ENCODE peak calls at places on chromosome 19, in five cellular contexts. O is LNCaP clone FGC, A is adrenal gland, Z is IMR-90, U is GM12865. H is an unnamed sample.

GRCh38 chr19:33778089-33778791 is 18.4 kb upstream of the KCTD15 start:
- DNase-seq in O (peak; percentile 21), A (peak; percentile 77), Z (peak; percentile 61), U (peak; percentile 83), H (peak; percentile 54)

GRCh38 chr19:39937094-39937493 is 2.7 kb upstream of the FCGBP start:
- DNase-seq in O (no peak), A (no peak), Z (no peak), U (peak; percentile 55), H (no peak)

GRCh38 chr19:55156202-55157063 is 1.1 kb downstream of the TNNI3 start:
- DNase-seq in O (no peak), A (no peak), Z (peak; percentile 44), U (peak; percentile 31), H (peak; percentile 53)

GRCh38 chr19:43784981-43785808 is 4.4 kb upstream of the KCNN4 start:
- DNase-seq in O (peak; percentile 27), A (peak; percentile 73), Z (peak; percentile 67), U (peak; percentile 88), H (peak; percentile 88)

GRCh38 chr19:800360-801029 is 3.2 kb downstream of the PTBP1 start:
- DNase-seq in O (peak; percentile 84), A (no peak), Z (no peak), U (no peak), H (no peak)

GRCh38 chr19:50203281-50204080 is at the start of gene MYH14:
- DNase-seq in O (peak; percentile 75), A (peak; percentile 84), Z (no peak), U (no peak), H (peak; percentile 19)

GRCh38 chr19:919157-920050 is 2.3 kb downstream of the KISS1R start:
- DNase-seq in O (no peak), A (no peak), Z (no peak), U (peak; percentile 46), H (no peak)

GRCh38 chr19:4425531-4425930 is 23.1 kb downstream of the CHAF1A start:
- DNase-seq in O (no peak), A (no peak), Z (peak; percentile 96), U (no peak), H (peak; percentile 84)

GRCh38 chr19:11012507-11012906 is 51.7 kb downstream of the SMARCA4 start:
- DNase-seq in O (no peak), A (no peak), Z (no peak), U (no peak), H (no peak)

GRCh38 chr19:50252111-50252886 is 48.9 kb downstream of the MYH14 start:
- DNase-seq in O (no peak), A (no peak), Z (no peak), U (peak; percentile 43), H (peak; percentile 4)

GRCh38 chr19:27805848-27806247 is 1407.1 kb downstream of the UQCRFS1 start:
- DNase-seq in O (no peak), A (no peak), Z (no peak), U (no peak), H (no peak)

GRCh38 chr19:4523306-4524110 is 5.2 kb upstream of the PLIN4 start:
- DNase-seq in O (no peak), A (peak; percentile 39), Z (peak; percentile 10), U (peak; percentile 54), H (peak; percentile 59)

GRCh38 chr19:17718988-17719711 is at the start of gene MAP1S:
- DNase-seq in O (peak; percentile 15), A (peak; percentile 41), Z (peak; percentile 25), U (peak; percentile 78), H (peak; percentile 52)

GRCh38 chr19:51931921-51932320 is 4.6 kb downstream of the ZNF613 start:
- DNase-seq in O (no peak), A (no peak), Z (no peak), U (no peak), H (no peak)

GRCh38 chr19:13539332-13539731 is 33.1 kb upstream of the CACNA1A start:
- DNase-seq in O (no peak), A (no peak), Z (no peak), U (no peak), H (no peak)

GRCh38 chr19:53867225-53868090 is at the start of gene MYADM:
- DNase-seq in O (peak; percentile 48), A (peak; percentile 93), Z (peak; percentile 97), U (peak; percentile 44), H (peak; percentile 97)

GRCh38 chr19:18591735-18592385 is 3.3 kb downstream of the REX1BD start:
- DNase-seq in O (no peak), A (no peak), Z (no peak), U (no peak), H (peak; percentile 83)

GRCh38 chr19:51572908-51573307 is 1.8 kb downstream of the ZNF175 start:
- DNase-seq in O (no peak), A (no peak), Z (peak; percentile 90), U (no peak), H (peak; percentile 67)

GRCh38 chr19:29552454-29553280 is 26.9 kb downstream of the VSTM2B start:
- DNase-seq in O (no peak), A (no peak), Z (no peak), U (peak; percentile 78), H (no peak)

GRCh38 chr19:49983645-49984229 is 22.8 kb upstream of the SIGLEC11 start:
- DNase-seq in O (no peak), A (peak; percentile 78), Z (peak; percentile 37), U (peak; percentile 78), H (no peak)

GRCh38 chr19:55067869-55068268 is 4.9 kb upstream of the RDH13 start:
- DNase-seq in O (no peak), A (no peak), Z (no peak), U (no peak), H (no peak)

GRCh38 chr19:51159656-51160055 is 17.6 kb downstream of the SIGLEC7 start:
- DNase-seq in O (no peak), A (no peak), Z (no peak), U (no peak), H (no peak)

GRCh38 chr19:20067898-20068297 is 9.9 kb upstream of the ZNF90 start:
- DNase-seq in O (no peak), A (no peak), Z (no peak), U (no peak), H (no peak)

GRCh38 chr19:6693681-6694080 is 23.7 kb upstream of the TNFSF14 start:
- DNase-seq in O (no peak), A (no peak), Z (no peak), U (peak; percentile 51), H (no peak)

GRCh38 chr19:49746206-49746958 is 16.7 kb downstream of the TSKS start:
- DNase-seq in O (no peak), A (peak; percentile 62), Z (no peak), U (peak; percentile 56), H (peak; percentile 64)

GRCh38 chr19:30791116-30791515 is 418.9 kb downstream of the ZNF536 start:
- DNase-seq in O (no peak), A (no peak), Z (no peak), U (no peak), H (no peak)

GRCh38 chr19:41428481-41428859 is 1.3 kb upstream of the B3GNT8 start:
- DNase-seq in O (no peak), A (no peak), Z (no peak), U (no peak), H (no peak)

GRCh38 chr19:56543776-56544175 is 5.0 kb downstream of the ZFP28 start:
- DNase-seq in O (no peak), A (no peak), Z (no peak), U (no peak), H (no peak)

DNA sequence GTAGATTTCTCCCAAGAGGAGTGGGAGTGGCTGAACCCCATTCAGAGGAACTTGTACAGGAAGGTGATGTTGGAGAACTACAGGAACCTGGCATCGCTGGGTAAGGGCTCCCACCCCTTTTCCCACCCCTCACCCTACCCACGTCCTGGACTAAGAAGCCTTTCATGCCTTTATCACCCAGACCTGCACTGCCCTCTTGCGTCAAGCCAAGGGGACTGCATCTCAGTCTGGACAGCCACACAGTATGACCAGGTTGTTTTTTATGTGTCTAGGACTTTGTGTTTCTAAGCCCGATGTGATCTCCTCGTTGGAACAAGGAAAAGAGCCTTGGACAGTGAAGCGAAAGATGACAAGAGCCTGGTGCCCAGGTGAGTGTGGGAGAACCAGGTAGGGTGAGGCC is 8.8 kb downstream of the ZFP28 start:
- DNase-seq in O (no peak), A (no peak), Z (no peak), U (no peak), H (no peak)
- TF ChIP-seq CTCF in O (no peak), A (no peak), Z (no peak), U (peak; percentile 18), H (no peak)

DNA sequence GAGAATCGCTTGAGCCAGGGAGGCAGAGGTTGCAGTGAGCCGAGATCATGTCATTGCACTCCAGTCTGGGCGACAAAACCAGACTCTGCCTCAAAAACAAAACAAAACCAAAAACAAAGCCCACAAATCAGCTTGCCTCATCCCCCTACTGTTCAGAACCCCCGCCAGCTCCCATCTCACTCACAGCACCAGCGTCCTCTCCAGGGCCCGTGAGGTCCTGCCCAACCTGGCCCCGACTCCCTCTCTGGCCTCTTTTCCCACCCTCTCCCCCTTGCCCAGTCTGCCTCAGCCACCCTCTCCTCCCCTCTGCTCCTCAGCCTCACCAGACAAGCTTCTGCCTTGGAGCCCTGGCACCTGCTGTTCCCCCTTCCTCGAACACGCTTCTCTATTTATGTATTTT is 3.8 kb downstream of the SLC8A2 start:
- DNase-seq in O (no peak), A (no peak), Z (no peak), U (no peak), H (no peak)
- TF ChIP-seq CTCF in O (no peak), A (no peak), Z (no peak), U (no peak), H (no peak)

GRCh38 chr19:2977686-2978466 is 512 bp downstream of the TLE6 start:
- DNase-seq in O (no peak), A (no peak), Z (no peak), U (no peak), H (no peak)
- TF ChIP-seq CTCF in O (no peak), A (no peak), Z (no peak), U (no peak), H (no peak)

DNA sequence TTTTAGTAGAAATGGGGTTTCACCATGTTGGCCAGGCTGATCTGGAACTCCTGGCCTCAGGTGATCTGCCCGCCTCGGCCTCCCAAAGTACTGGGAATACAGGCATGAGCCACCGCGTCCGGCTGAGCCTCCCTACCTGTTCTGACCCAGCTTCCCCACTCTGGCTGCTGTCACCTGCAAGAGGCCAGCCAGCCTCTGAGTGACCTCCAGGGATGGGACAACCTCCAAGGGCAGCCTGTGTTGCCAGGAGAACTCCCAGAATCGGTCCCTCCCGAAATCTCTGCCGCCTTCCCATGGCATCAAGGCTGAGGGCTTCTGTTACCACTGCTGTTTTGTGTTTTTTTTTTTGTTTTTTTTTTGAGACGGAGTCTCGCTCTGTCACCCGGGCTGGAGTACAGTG is 11.3 kb downstream of the CERS4 start:
- DNase-seq in O (no peak), A (no peak), Z (no peak), U (no peak), H (no peak)
- TF ChIP-seq CTCF in O (no peak), A (no peak), Z (no peak), U (no peak), H (no peak)